ENCODE peak calls at places on chromosomes 11 and 22, in seven cellular contexts. C, I, T, N, S, H and R are unnamed samples.

GRCh38 chr11:104163100-104164027 is 583 bp downstream of the PDGFD start:
- DNase-seq in C (peak; percentile 38), I (peak; percentile 61), T (peak; percentile 48), N (peak; percentile 68), S (no peak), H (peak; percentile 53), R (no peak)

GRCh38 chr11:83151274-83151977 is 5.5 kb upstream of the PCF11 start:
- DNase-seq in C (peak; percentile 49), I (no peak), T (no peak), N (peak; percentile 53), S (no peak), H (no peak), R (no peak)

GRCh38 chr11:38005597-38005996 is 1407.6 kb upstream of the RAG2 start:
- DNase-seq in C (no peak), I (peak; percentile 45), T (no peak), N (no peak), S (no peak), H (no peak), R (no peak)

GRCh38 chr11:109547356-109548027 is 125.5 kb downstream of the C11orf87 start:
- DNase-seq in C (no peak), I (peak; percentile 56), T (no peak), N (no peak), S (no peak), H (no peak), R (no peak)

GRCh38 chr22:39244496-39245129 is at the start of gene PDGFB:
- DNase-seq in C (peak; percentile 63), I (peak; percentile 39), T (peak; percentile 57), N (peak; percentile 60), S (no peak), H (peak; percentile 65), R (no peak)

GRCh38 chr11:26276798-26277424 is 55.0 kb upstream of the ANO3 start:
- DNase-seq in C (peak; percentile 70), I (peak; percentile 86), T (peak; percentile 67), N (peak; percentile 62), S (peak; percentile 59), H (no peak), R (peak; percentile 35)

GRCh38 chr11:104883342-104883741 is 14.9 kb downstream of the CASP12 start:
- DNase-seq in C (no peak), I (no peak), T (no peak), N (no peak), S (no peak), H (no peak), R (no peak)

GRCh38 chr11:4626207-4627105 is 10.8 kb upstream of the OR51D1 start:
- DNase-seq in C (peak; percentile 92), I (peak; percentile 75), T (peak; percentile 92), N (peak; percentile 78), S (peak; percentile 61), H (no peak), R (peak; percentile 39)

GRCh38 chr11:96256604-96257003 is 86.4 kb downstream of the MAML2 start:
- DNase-seq in C (no peak), I (peak; percentile 52), T (no peak), N (no peak), S (no peak), H (no peak), R (no peak)
- H3K4me1 ChIP-seq in C (peaks cover 35% of the 10 kb centered on the region), I (peaks cover 51% of the 10 kb centered on the region), T (peaks cover 7% of the 10 kb centered on the region), N (peaks cover 31% of the 10 kb centered on the region), S (peaks cover 83% of the 10 kb centered on the region), H (peaks cover 4% of the 10 kb centered on the region), R (peaks cover 91% of the 10 kb centered on the region)

GRCh38 chr11:65471410-65471762 is 27.5 kb upstream of the MALAT1 start:
- DNase-seq in C (peak; percentile 75), I (peak; percentile 74), T (peak; percentile 69), N (peak; percentile 91), S (peak; percentile 38), H (peak; percentile 84), R (peak; percentile 36)
- H3K4me3 ChIP-seq in C (no peak overlapping the region), I (peak overlapping the region; percentile 28), T (no peak overlapping the region), N (peak overlapping the region; percentile 24), S (no peak overlapping the region), H (no peak overlapping the region), R (peak overlapping the region; percentile 42)

GRCh38 chr11:128467041-128467440 is 120.3 kb downstream of the ETS1 start:
- DNase-seq in C (no peak), I (no peak), T (no peak), N (no peak), S (no peak), H (no peak), R (no peak)
- H3K4me1 ChIP-seq in C (peaks cover 27% of the 10 kb centered on the region), I (peaks cover 34% of the 10 kb centered on the region), T (peaks cover 9% of the 10 kb centered on the region), N (peaks cover 22% of the 10 kb centered on the region), S (peaks cover 20% of the 10 kb centered on the region), H (peaks cover 3% of the 10 kb centered on the region), R (peaks cover 100% of the 10 kb centered on the region)

GRCh38 chr22:47014946-47015345 is 252.5 kb downstream of the TBC1D22A start:
- DNase-seq in C (no peak), I (no peak), T (no peak), N (no peak), S (no peak), H (no peak), R (no peak)
- H3K4me3 ChIP-seq in C (no peak overlapping the region), I (no peak overlapping the region), T (no peak overlapping the region), N (no peak overlapping the region), S (no peak overlapping the region), H (no peak overlapping the region), R (no peak overlapping the region)

DNA sequence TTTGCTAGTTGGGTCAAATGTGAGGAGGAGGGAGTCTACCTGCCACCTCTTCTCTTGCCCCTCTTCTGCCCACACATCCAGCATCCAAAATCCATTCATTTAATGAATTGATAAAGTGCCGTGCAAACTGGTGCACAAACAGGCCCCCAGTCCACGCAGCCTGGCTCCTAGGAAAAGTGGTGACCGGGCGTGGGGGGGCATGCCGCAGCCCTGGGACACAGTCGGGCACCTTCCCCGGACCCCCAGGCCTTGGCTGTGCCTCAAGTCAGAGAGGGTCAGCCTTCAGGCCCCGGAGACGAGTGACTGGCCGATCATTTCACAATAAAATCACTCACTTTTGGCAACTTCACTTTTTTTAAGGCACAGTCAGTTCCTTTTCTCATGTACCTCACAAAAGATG is 8.1 kb downstream of the CDPF1 start:
- DNase-seq in C (no peak), I (no peak), T (no peak), N (no peak), S (no peak), H (no peak), R (no peak)
- H3K4me1 ChIP-seq in C (no peaks in the 10 kb centered on the region), I (peaks cover 9% of the 10 kb centered on the region), T (no peaks in the 10 kb centered on the region), N (no peaks in the 10 kb centered on the region), S (peaks cover 77% of the 10 kb centered on the region), H (no peaks in the 10 kb centered on the region), R (peaks cover 17% of the 10 kb centered on the region)

DNA sequence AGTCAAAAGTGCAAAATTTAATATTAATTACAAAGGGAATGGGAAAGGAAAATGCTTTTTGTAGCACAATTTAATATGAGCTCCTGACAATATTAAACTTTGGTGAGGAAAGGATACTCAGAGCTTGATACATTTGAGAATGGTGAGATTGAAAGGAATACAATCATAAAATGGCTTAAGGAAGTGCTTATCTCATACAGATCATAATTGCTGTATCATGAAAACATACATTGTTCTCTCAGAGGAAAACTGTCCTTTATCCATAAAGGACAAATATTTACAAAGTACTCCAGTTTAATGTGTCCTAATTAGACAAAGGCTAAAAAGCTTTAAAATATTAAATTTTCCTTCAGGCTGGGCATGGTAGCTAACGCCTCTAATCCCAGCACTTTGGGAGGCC is 260.4 kb downstream of the TMEM135 start:
- DNase-seq in C (no peak), I (no peak), T (no peak), N (no peak), S (no peak), H (no peak), R (no peak)
- H3K4me3 ChIP-seq in C (no peak overlapping the region), I (no peak overlapping the region), T (no peak overlapping the region), N (no peak overlapping the region), S (no peak overlapping the region), H (no peak overlapping the region), R (no peak overlapping the region)

DNA sequence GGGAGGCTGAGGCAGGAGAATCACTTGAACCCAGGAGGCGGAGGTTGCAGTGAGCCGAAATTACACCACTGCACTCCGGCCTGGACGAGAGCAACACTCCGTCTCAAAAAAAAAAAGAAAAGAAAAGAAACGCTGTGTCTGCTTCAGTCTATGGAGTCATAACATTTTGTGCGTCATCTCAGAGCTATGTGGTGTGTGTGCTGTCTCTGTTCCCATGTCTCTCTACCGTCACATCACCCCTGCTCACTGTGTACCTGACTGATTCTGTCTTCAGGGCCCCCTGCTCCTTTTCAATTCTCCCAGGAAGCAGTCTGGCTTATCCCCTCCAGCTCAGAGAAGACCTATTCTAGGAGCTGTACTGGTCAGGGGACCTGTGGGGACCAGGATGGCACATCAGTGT is 7.0 kb downstream of the BACE1-AS start:
- DNase-seq in C (no peak), I (no peak), T (no peak), N (no peak), S (no peak), H (no peak), R (no peak)
- H3K4me1 ChIP-seq in C (peaks cover 27% of the 10 kb centered on the region), I (peaks cover 18% of the 10 kb centered on the region), T (peaks cover 22% of the 10 kb centered on the region), N (peaks cover 6% of the 10 kb centered on the region), S (no peaks in the 10 kb centered on the region), H (no peaks in the 10 kb centered on the region), R (no peaks in the 10 kb centered on the region)

GRCh38 chr22:20663941-20664593 is 109.8 kb upstream of the SERPIND1 start:
- DNase-seq in C (no peak), I (no peak), T (no peak), N (no peak), S (no peak), H (no peak), R (no peak)
- H3K4me3 ChIP-seq in C (no peak overlapping the region), I (no peak overlapping the region), T (no peak overlapping the region), N (no peak overlapping the region), S (no peak overlapping the region), H (no peak overlapping the region), R (no peak overlapping the region)

GRCh38 chr22:36325163-36326031 is 62.4 kb downstream of the MYH9 start:
- DNase-seq in C (peak; percentile 44), I (peak; percentile 93), T (no peak), N (no peak), S (no peak), H (peak; percentile 83), R (no peak)
- H3K4me1 ChIP-seq in C (peaks cover 42% of the 10 kb centered on the region), I (peaks cover 50% of the 10 kb centered on the region), T (peaks cover 20% of the 10 kb centered on the region), N (peaks cover 59% of the 10 kb centered on the region), S (peaks cover 23% of the 10 kb centered on the region), H (peaks cover 2% of the 10 kb centered on the region), R (peaks cover 35% of the 10 kb centered on the region)

GRCh38 chr11:112292188-112292587 is 31.5 kb upstream of the PLET1 start:
- DNase-seq in C (no peak), I (no peak), T (no peak), N (no peak), S (no peak), H (no peak), R (no peak)

GRCh38 chr11:112290462-112290894 is 29.8 kb upstream of the PLET1 start:
- DNase-seq in C (no peak), I (no peak), T (peak; percentile 22), N (no peak), S (no peak), H (no peak), R (no peak)

GRCh38 chr11:112292785-112293407 is 32.2 kb upstream of the PLET1 start:
- DNase-seq in C (no peak), I (peak; percentile 95), T (no peak), N (peak; percentile 16), S (no peak), H (peak; percentile 66), R (no peak)

GRCh38 chr11:112289588-112290461 is 29.2 kb upstream of the PLET1 start:
- DNase-seq in C (peak; percentile 89), I (peak; percentile 93), T (peak; percentile 88), N (peak; percentile 46), S (peak; percentile 83), H (peak; percentile 88), R (peak; percentile 82)

DNA sequence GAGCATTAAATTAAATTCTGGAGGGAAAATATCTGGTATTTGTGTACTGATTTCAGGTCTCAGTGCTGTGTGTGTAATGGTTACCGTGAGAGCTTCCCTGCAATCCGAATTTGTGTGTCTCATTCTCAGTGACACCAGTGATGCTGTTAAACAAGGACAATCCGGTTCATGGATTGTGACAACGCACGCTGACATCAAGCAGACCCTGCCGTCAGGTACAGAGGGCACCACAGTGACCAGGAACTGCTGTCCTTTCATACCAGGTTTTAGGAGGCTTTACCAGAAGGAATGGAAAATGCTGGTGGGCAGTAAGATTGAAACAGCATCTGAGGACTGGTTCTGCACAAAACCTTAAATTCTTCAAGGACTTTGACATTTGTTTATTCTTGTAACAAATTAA is 30.5 kb upstream of the PLET1 start:
- DNase-seq in C (no peak), I (no peak), T (no peak), N (no peak), S (no peak), H (no peak), R (no peak)
- H3K4me3 ChIP-seq in C (no peak overlapping the region), I (no peak overlapping the region), T (no peak overlapping the region), N (no peak overlapping the region), S (no peak overlapping the region), H (peak overlapping the region; percentile 55), R (no peak overlapping the region)